ENCODE peak calls at places on chromosomes 4 and X, in six cellular contexts. N, F, E, U, D and L are unnamed samples. For H3K27me3, the result is how much of the 10 kb centered on the place peaks cover.

GRCh38 chr4:22191565-22192301 is 243.2 kb upstream of the KCNIP4 start:
- DNase-seq in F (no peak), N (no peak), U (no peak), E (no peak), D (no peak), L (no peak)

GRCh38 chr4:34469518-34469917 is 1774.8 kb downstream of the ARAP2 start:
- DNase-seq in F (no peak), E (no peak), U (no peak), D (no peak), N (no peak), L (no peak)

GRCh38 chrX:148204195-148204594 is 223.1 kb downstream of the FMR1NB start:
- DNase-seq in D (no peak), N (no peak), E (no peak), F (no peak), U (no peak), L (no peak)

GRCh38 chr4:48475770-48476169 is 7.4 kb upstream of the SLC10A4 start:
- DNase-seq in D (no peak), U (no peak), E (no peak), F (no peak), N (no peak), L (no peak)

GRCh38 chr4:15010038-15010585 is 7.8 kb downstream of the CPEB2 start:
- DNase-seq in N (no peak), U (no peak), F (no peak), E (no peak), D (no peak), L (no peak)

GRCh38 chr4:89303177-89303576 is 4.4 kb downstream of the GPRIN3 start:
- DNase-seq in E (no peak), D (peak), U (peak), F (no peak), N (no peak), L (no peak)

GRCh38 chrX:20740443-20740842 is 473.7 kb upstream of the RPS6KA3 start:
- DNase-seq in U (no peak), F (no peak), D (no peak), E (no peak), N (no peak), L (no peak)

GRCh38 chr4:142696334-142697122 is 149.6 kb downstream of the INPP4B start:
- DNase-seq in U (no peak), E (no peak), D (peak), F (no peak), N (no peak), L (no peak)

GRCh38 chr4:113499696-113500095 is 261.8 kb downstream of the CAMK2D start:
- DNase-seq in N (no peak), F (no peak), U (no peak), E (peak), D (no peak), L (no peak)

GRCh38 chr4:997375-998071 is 4.3 kb upstream of the SLC26A1 start:
- DNase-seq in U (no peak), F (no peak), E (no peak), N (no peak), D (no peak), L (no peak)

GRCh38 chrX:1507511-1508463 is 29.2 kb downstream of the P2RY8 start:
- DNase-seq in N (no peak), F (no peak), U (peak), E (no peak), D (no peak), L (no peak)

GRCh38 chrX:152943826-152944225 is 46.0 kb downstream of the ZNF185 start:
- DNase-seq in E (no peak), D (no peak), U (no peak), F (no peak), N (no peak), L (no peak)

GRCh38 chrX:150525061-150525919 is 43.1 kb upstream of the MTM1 start:
- DNase-seq in E (no peak), U (no peak), F (peak), D (no peak), N (no peak), L (peak)

GRCh38 chrX:29666361-29666760 is 549.0 kb upstream of the MAGEB2 start:
- DNase-seq in F (no peak), D (no peak), E (no peak), N (no peak), U (no peak), L (no peak)

GRCh38 chr4:73446336-73446938 is 10.4 kb downstream of the AFP start:
- DNase-seq in U (no peak), D (peak), F (no peak), N (no peak), E (peak), L (no peak)

GRCh38 chr4:182642831-182643230 is 274.4 kb downstream of the DCTD start:
- DNase-seq in E (peak), F (no peak), U (no peak), D (no peak), N (no peak), L (no peak)

GRCh38 chr4:152103181-152103901 is 342.5 kb upstream of the GATB start:
- DNase-seq in U (no peak), F (no peak), E (no peak), D (no peak), N (no peak), L (no peak)

GRCh38 chr4:121690001-121690400 is 6.8 kb downstream of the ANXA5 start:
- DNase-seq in F (no peak), U (no peak), D (no peak), N (no peak), E (peak), L (no peak)

GRCh38 chr4:7727727-7728126 is 211.9 kb downstream of the AFAP1 start:
- DNase-seq in N (no peak), E (no peak), D (no peak), F (no peak), U (no peak), L (no peak)

DNA sequence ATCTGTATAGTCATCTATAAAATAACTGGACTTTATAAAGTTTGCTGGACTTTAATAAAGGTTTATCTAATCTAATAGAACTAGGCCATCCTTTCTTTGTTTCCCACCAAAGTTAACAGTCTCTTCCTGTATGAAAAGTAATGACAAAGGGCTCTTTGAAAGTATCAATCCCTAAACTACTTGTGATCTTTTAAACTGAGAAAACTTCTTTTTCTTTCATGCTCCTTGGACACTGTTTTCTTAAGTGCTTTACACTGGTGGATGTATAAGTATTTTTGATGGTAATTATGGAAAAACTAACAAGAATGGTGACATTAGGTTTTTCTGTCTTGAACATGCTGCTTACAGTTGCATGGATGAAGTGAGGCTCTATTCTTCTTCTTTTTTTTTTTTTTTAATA is 2.4 kb upstream of the ZFX start:
- DNase-seq in D (no peak), N (no peak), E (no peak), F (no peak), U (no peak), L (no peak)
- H3K27ac ChIP-seq in D (peak), N (peak), E (peak), F (peak), U (no peak), L (peak)

GRCh38 chrX:140510306-140510676 is 5.4 kb upstream of the SOX3 start:
- DNase-seq in N (no peak), D (no peak), E (no peak), U (no peak), F (no peak), L (no peak)

GRCh38 chrX:140507982-140508305 is 3.1 kb upstream of the SOX3 start:
- DNase-seq in U (no peak), D (no peak), E (no peak), F (no peak), N (no peak), L (no peak)

GRCh38 chrX:140507223-140507981 is 2.5 kb upstream of the SOX3 start:
- DNase-seq in D (no peak), N (no peak), E (no peak), F (no peak), U (no peak), L (no peak)

GRCh38 chrX:140509468-140510305 is 4.8 kb upstream of the SOX3 start:
- DNase-seq in F (no peak), N (no peak), D (no peak), E (no peak), U (no peak), L (no peak)

DNA sequence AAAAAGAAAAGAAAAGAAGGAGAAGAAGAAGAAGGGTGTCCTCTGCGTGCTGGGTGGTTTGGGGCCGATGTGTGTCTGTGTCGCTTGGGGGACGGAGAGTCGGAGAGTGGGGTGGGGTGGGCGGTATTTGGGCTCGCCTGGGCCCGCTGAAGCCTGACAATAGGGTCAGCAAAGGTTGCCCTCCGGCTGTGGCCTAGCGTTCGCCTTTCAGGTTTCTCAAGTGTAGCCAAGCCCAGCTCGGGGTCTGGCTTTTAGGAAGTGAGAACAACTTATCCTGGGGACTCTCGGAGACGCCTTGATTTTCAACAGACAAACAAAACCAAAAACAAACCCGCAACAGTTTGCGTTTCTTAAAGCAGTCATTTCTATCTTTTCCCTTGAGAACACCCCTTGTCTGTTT is 4.1 kb upstream of the SOX3 start:
- DNase-seq in F (no peak), N (no peak), U (no peak), E (no peak), D (no peak), L (no peak)
- H3K27me3 ChIP-seq in F (half or more), N (under half), U (under half), E (under half), D (under half), L (under half)

GRCh38 chr4:94407846-94408245 is 43.9 kb upstream of the PDLIM5 start:
- DNase-seq in U (no peak), D (no peak), E (peak), N (no peak), F (no peak), L (no peak)

GRCh38 chr4:94399721-94400120 is 52.0 kb upstream of the PDLIM5 start:
- DNase-seq in U (no peak), F (no peak), E (no peak), N (no peak), D (no peak), L (no peak)

GRCh38 chr4:94400191-94400590 is 51.6 kb upstream of the PDLIM5 start:
- DNase-seq in E (no peak), N (no peak), U (no peak), F (no peak), D (no peak), L (no peak)

GRCh38 chr4:94406668-94407437 is 44.9 kb upstream of the PDLIM5 start:
- DNase-seq in F (peak), E (peak), U (peak), N (no peak), D (peak), L (peak)

GRCh38 chr4:94403735-94404134 is 48.0 kb upstream of the PDLIM5 start:
- DNase-seq in D (no peak), E (no peak), N (no peak), F (peak), U (no peak), L (no peak)
- H3K27ac ChIP-seq in D (no peak), E (no peak), N (no peak), F (no peak), U (no peak), L (no peak)

GRCh38 chrX:56402207-56402606 is 161.2 kb upstream of the UBQLN2 start:
- DNase-seq in F (no peak), N (no peak), E (no peak), U (no peak), D (no peak), L (no peak)

GRCh38 chrX:56397636-56398035 is 165.5 kb downstream of the KLF8 start:
- DNase-seq in E (no peak), F (no peak), D (no peak), N (no peak), U (no peak), L (no peak)
- H3K27me3 ChIP-seq in E (under half), F (under half), D (under half), N (under half), U (under half), L (under half)

GRCh38 chr4:169437299-169438047 is 166.7 kb upstream of the SH3RF1 start:
- DNase-seq in N (no peak), D (no peak), E (no peak), U (no peak), F (no peak), L (no peak)
- H3K27ac ChIP-seq in N (no peak), D (no peak), E (no peak), U (no peak), F (no peak), L (no peak)

GRCh38 chr4:139152249-139152648 is 24.8 kb downstream of the ELF2 start:
- DNase-seq in D (no peak), N (no peak), E (no peak), U (no peak), F (no peak), L (no peak)
- H3K27me3 ChIP-seq in D (under half), N (under half), E (under half), U (under half), F (under half), L (under half)